ENCODE peak calls at places on chromosomes 6 and 20, in six cellular contexts. D is NCI-H2081; F is stimulated activated CD4-positive, alpha-beta T cell treated with anti-CD3 and anti-CD28 coated beads, Interleukin-1b, Interleukin-23, amount 100 ng/mL, for 4 hours; C is effector CD4-positive, alpha-beta T cell; L is AG08396; H is prostate gland. X is an unnamed sample.

GRCh38 chr6:135170849-135171248 is 10.3 kb upstream of the MYB start:
- DNase-seq in D (no peak), F (no peak), C (no peak), L (no peak), H (no peak), X (no peak)

GRCh38 chr20:40749985-40750506 is 61.0 kb upstream of the MAFB start:
- DNase-seq in L (no peak), D (no peak), C (no peak), H (no peak), F (no peak), X (no peak)

GRCh38 chr20:11247943-11248475 is 574.2 kb upstream of the JAG1 start:
- DNase-seq in L (no peak), C (no peak), F (no peak), D (no peak), H (no peak), X (no peak)

GRCh38 chr20:41746635-41747034 is 128.5 kb upstream of the CHD6 start:
- DNase-seq in C (no peak), D (no peak), F (no peak), H (no peak), L (no peak), X (no peak)

GRCh38 chr6:14274552-14275492 is 157.2 kb downstream of the CD83 start:
- DNase-seq in H (peak; percentile 78), L (no peak), C (no peak), F (no peak), D (no peak), X (no peak)

GRCh38 chr6:42727084-42727601 is 4.7 kb upstream of the PRPH2 start:
- DNase-seq in F (no peak), H (no peak), D (no peak), C (no peak), L (peak; percentile 47), X (no peak)

GRCh38 chr6:108002365-108003221 is 44.6 kb upstream of the SEC63 start:
- DNase-seq in L (no peak), F (no peak), H (peak; percentile 11), D (peak; percentile 5), C (no peak), X (no peak)

GRCh38 chr20:62792940-62793756 is 3.1 kb upstream of the MRGBP start:
- DNase-seq in H (no peak), F (no peak), D (peak; percentile 38), L (no peak), C (no peak), X (no peak)

GRCh38 chr6:32692019-32692418 is 25.6 kb upstream of the HLA-DQB1 start:
- DNase-seq in H (peak; percentile 33), C (no peak), D (no peak), F (peak; percentile 37), L (no peak), X (no peak)

GRCh38 chr6:17710331-17710730 is 3.6 kb upstream of the NUP153 start:
- DNase-seq in H (no peak), L (peak; percentile 26), F (no peak), D (no peak), C (no peak), X (no peak)

GRCh38 chr20:36315545-36316351 is 9.6 kb downstream of the DLGAP4 start:
- DNase-seq in D (no peak), H (no peak), L (no peak), F (no peak), C (no peak), X (no peak)

GRCh38 chr20:39623584-39624234 is 661.6 kb downstream of the DHX35 start:
- DNase-seq in D (no peak), L (no peak), C (no peak), H (no peak), F (no peak), X (no peak)

GRCh38 chr6:167750956-167751358 is 75.8 kb upstream of the AFDN start:
- DNase-seq in L (no peak), C (no peak), D (no peak), H (peak; percentile 99), F (no peak), X (no peak)

GRCh38 chr6:107340881-107341280 is 118.5 kb downstream of the PDSS2 start:
- DNase-seq in C (no peak), L (no peak), H (no peak), F (no peak), D (no peak), X (no peak)